ENCODE peak calls at places on chromosomes 11 and 22, in six cellular contexts. One of them, this sample, is unnamed.

GRCh38 chr22:27867114-27867957 is 51.7 kb downstream of the PITPNB start:
- DNase-seq in fibroblast of pulmonary artery: peak
- DNase-seq in stimulated activated CD4-positive, alpha-beta T cell treated with anti-CD3 and anti-CD28 coated beads, Interleukin-4, amount 100 ng/mL, for 24 hours: peak
- DNase-seq in left ventricle myocardium inferior: no peak
- DNase-seq in RWPE1: no peak
- DNase-seq in activated T-helper 9 cell treated with anti-CD3 and anti-CD28 coated beads, Interleukin-2, amount 50 U/mL, for 16 hours: no peak
- DNase-seq in this sample: no peak

GRCh38 chr11:124174001-124174400 is 9.1 kb upstream of the OR10D3 start:
- DNase-seq in fibroblast of pulmonary artery: peak
- DNase-seq in stimulated activated CD4-positive, alpha-beta T cell treated with anti-CD3 and anti-CD28 coated beads, Interleukin-4, amount 100 ng/mL, for 24 hours: no peak
- DNase-seq in left ventricle myocardium inferior: no peak
- DNase-seq in RWPE1: peak
- DNase-seq in activated T-helper 9 cell treated with anti-CD3 and anti-CD28 coated beads, Interleukin-2, amount 50 U/mL, for 16 hours: no peak
- DNase-seq in this sample: no peak

GRCh38 chr11:110336054-110336453 is 39.6 kb upstream of the RDX start:
- DNase-seq in fibroblast of pulmonary artery: no peak
- DNase-seq in stimulated activated CD4-positive, alpha-beta T cell treated with anti-CD3 and anti-CD28 coated beads, Interleukin-4, amount 100 ng/mL, for 24 hours: no peak
- DNase-seq in left ventricle myocardium inferior: no peak
- DNase-seq in RWPE1: no peak
- DNase-seq in activated T-helper 9 cell treated with anti-CD3 and anti-CD28 coated beads, Interleukin-2, amount 50 U/mL, for 16 hours: no peak
- DNase-seq in this sample: no peak

GRCh38 chr22:50184004-50184461 is 1.7 kb upstream of the TRABD start:
- DNase-seq in fibroblast of pulmonary artery: peak
- DNase-seq in stimulated activated CD4-positive, alpha-beta T cell treated with anti-CD3 and anti-CD28 coated beads, Interleukin-4, amount 100 ng/mL, for 24 hours: no peak
- DNase-seq in left ventricle myocardium inferior: peak
- DNase-seq in RWPE1: no peak
- DNase-seq in activated T-helper 9 cell treated with anti-CD3 and anti-CD28 coated beads, Interleukin-2, amount 50 U/mL, for 16 hours: no peak
- DNase-seq in this sample: peak

GRCh38 chr22:47550524-47551437 is 788.3 kb downstream of the TBC1D22A start:
- DNase-seq in fibroblast of pulmonary artery: no peak
- DNase-seq in stimulated activated CD4-positive, alpha-beta T cell treated with anti-CD3 and anti-CD28 coated beads, Interleukin-4, amount 100 ng/mL, for 24 hours: no peak
- DNase-seq in left ventricle myocardium inferior: no peak
- DNase-seq in RWPE1: no peak
- DNase-seq in activated T-helper 9 cell treated with anti-CD3 and anti-CD28 coated beads, Interleukin-2, amount 50 U/mL, for 16 hours: no peak
- DNase-seq in this sample: no peak

GRCh38 chr11:73236205-73236765 is 18.2 kb downstream of the P2RY2 start:
- DNase-seq in fibroblast of pulmonary artery: no peak
- DNase-seq in stimulated activated CD4-positive, alpha-beta T cell treated with anti-CD3 and anti-CD28 coated beads, Interleukin-4, amount 100 ng/mL, for 24 hours: no peak
- DNase-seq in left ventricle myocardium inferior: no peak
- DNase-seq in RWPE1: no peak
- DNase-seq in activated T-helper 9 cell treated with anti-CD3 and anti-CD28 coated beads, Interleukin-2, amount 50 U/mL, for 16 hours: no peak
- DNase-seq in this sample: no peak

GRCh38 chr11:134361661-134362060 is 29.9 kb downstream of the GLB1L2 start:
- DNase-seq in fibroblast of pulmonary artery: no peak
- DNase-seq in stimulated activated CD4-positive, alpha-beta T cell treated with anti-CD3 and anti-CD28 coated beads, Interleukin-4, amount 100 ng/mL, for 24 hours: no peak
- DNase-seq in left ventricle myocardium inferior: no peak
- DNase-seq in RWPE1: no peak
- DNase-seq in activated T-helper 9 cell treated with anti-CD3 and anti-CD28 coated beads, Interleukin-2, amount 50 U/mL, for 16 hours: no peak
- DNase-seq in this sample: no peak

GRCh38 chr22:44147821-44148574 is 32.7 kb upstream of the PARVG start:
- DNase-seq in fibroblast of pulmonary artery: no peak
- DNase-seq in stimulated activated CD4-positive, alpha-beta T cell treated with anti-CD3 and anti-CD28 coated beads, Interleukin-4, amount 100 ng/mL, for 24 hours: no peak
- DNase-seq in left ventricle myocardium inferior: no peak
- DNase-seq in RWPE1: no peak
- DNase-seq in activated T-helper 9 cell treated with anti-CD3 and anti-CD28 coated beads, Interleukin-2, amount 50 U/mL, for 16 hours: no peak
- DNase-seq in this sample: no peak

GRCh38 chr11:34570584-34570983 is 50.3 kb upstream of the EHF start:
- DNase-seq in fibroblast of pulmonary artery: no peak
- DNase-seq in stimulated activated CD4-positive, alpha-beta T cell treated with anti-CD3 and anti-CD28 coated beads, Interleukin-4, amount 100 ng/mL, for 24 hours: no peak
- DNase-seq in left ventricle myocardium inferior: no peak
- DNase-seq in RWPE1: no peak
- DNase-seq in activated T-helper 9 cell treated with anti-CD3 and anti-CD28 coated beads, Interleukin-2, amount 50 U/mL, for 16 hours: no peak
- DNase-seq in this sample: no peak

GRCh38 chr11:67600324-67601029 is 6.3 kb upstream of the NDUFV1 start:
- DNase-seq in fibroblast of pulmonary artery: no peak
- DNase-seq in stimulated activated CD4-positive, alpha-beta T cell treated with anti-CD3 and anti-CD28 coated beads, Interleukin-4, amount 100 ng/mL, for 24 hours: no peak
- DNase-seq in left ventricle myocardium inferior: no peak
- DNase-seq in RWPE1: no peak
- DNase-seq in activated T-helper 9 cell treated with anti-CD3 and anti-CD28 coated beads, Interleukin-2, amount 50 U/mL, for 16 hours: no peak
- DNase-seq in this sample: no peak

GRCh38 chr11:11468919-11469318 is 115.9 kb upstream of the CSNK2A3 start:
- DNase-seq in fibroblast of pulmonary artery: no peak
- DNase-seq in stimulated activated CD4-positive, alpha-beta T cell treated with anti-CD3 and anti-CD28 coated beads, Interleukin-4, amount 100 ng/mL, for 24 hours: no peak
- DNase-seq in left ventricle myocardium inferior: no peak
- DNase-seq in RWPE1: no peak
- DNase-seq in activated T-helper 9 cell treated with anti-CD3 and anti-CD28 coated beads, Interleukin-2, amount 50 U/mL, for 16 hours: no peak
- DNase-seq in this sample: no peak

GRCh38 chr22:46613606-46613997 is 6.6 kb upstream of the GRAMD4 start:
- DNase-seq in fibroblast of pulmonary artery: no peak
- DNase-seq in stimulated activated CD4-positive, alpha-beta T cell treated with anti-CD3 and anti-CD28 coated beads, Interleukin-4, amount 100 ng/mL, for 24 hours: peak
- DNase-seq in left ventricle myocardium inferior: no peak
- DNase-seq in RWPE1: no peak
- DNase-seq in activated T-helper 9 cell treated with anti-CD3 and anti-CD28 coated beads, Interleukin-2, amount 50 U/mL, for 16 hours: no peak
- DNase-seq in this sample: no peak

GRCh38 chr11:22711880-22712279 is 45.5 kb downstream of the GAS2 start:
- DNase-seq in fibroblast of pulmonary artery: peak
- DNase-seq in stimulated activated CD4-positive, alpha-beta T cell treated with anti-CD3 and anti-CD28 coated beads, Interleukin-4, amount 100 ng/mL, for 24 hours: no peak
- DNase-seq in left ventricle myocardium inferior: peak
- DNase-seq in RWPE1: no peak
- DNase-seq in activated T-helper 9 cell treated with anti-CD3 and anti-CD28 coated beads, Interleukin-2, amount 50 U/mL, for 16 hours: no peak
- DNase-seq in this sample: peak

GRCh38 chr22:17131686-17132085 is 10.5 kb upstream of the TMEM121B start:
- DNase-seq in fibroblast of pulmonary artery: no peak
- DNase-seq in stimulated activated CD4-positive, alpha-beta T cell treated with anti-CD3 and anti-CD28 coated beads, Interleukin-4, amount 100 ng/mL, for 24 hours: no peak
- DNase-seq in left ventricle myocardium inferior: no peak
- DNase-seq in RWPE1: no peak
- DNase-seq in activated T-helper 9 cell treated with anti-CD3 and anti-CD28 coated beads, Interleukin-2, amount 50 U/mL, for 16 hours: no peak
- DNase-seq in this sample: no peak

GRCh38 chr11:14336507-14337503 is 22.2 kb downstream of the RRAS2 start:
- DNase-seq in fibroblast of pulmonary artery: peak
- DNase-seq in stimulated activated CD4-positive, alpha-beta T cell treated with anti-CD3 and anti-CD28 coated beads, Interleukin-4, amount 100 ng/mL, for 24 hours: peak
- DNase-seq in left ventricle myocardium inferior: no peak
- DNase-seq in RWPE1: peak
- DNase-seq in activated T-helper 9 cell treated with anti-CD3 and anti-CD28 coated beads, Interleukin-2, amount 50 U/mL, for 16 hours: no peak
- DNase-seq in this sample: no peak

GRCh38 chr11:111982019-111982464 is 43.2 kb upstream of the DLAT start:
- DNase-seq in fibroblast of pulmonary artery: peak
- DNase-seq in stimulated activated CD4-positive, alpha-beta T cell treated with anti-CD3 and anti-CD28 coated beads, Interleukin-4, amount 100 ng/mL, for 24 hours: peak
- DNase-seq in left ventricle myocardium inferior: no peak
- DNase-seq in RWPE1: peak
- DNase-seq in activated T-helper 9 cell treated with anti-CD3 and anti-CD28 coated beads, Interleukin-2, amount 50 U/mL, for 16 hours: peak
- DNase-seq in this sample: peak

GRCh38 chr11:34052608-34053160 is 1.2 kb downstream of the CAPRIN1 start:
- DNase-seq in fibroblast of pulmonary artery: no peak
- DNase-seq in stimulated activated CD4-positive, alpha-beta T cell treated with anti-CD3 and anti-CD28 coated beads, Interleukin-4, amount 100 ng/mL, for 24 hours: peak
- DNase-seq in left ventricle myocardium inferior: peak
- DNase-seq in RWPE1: peak
- DNase-seq in activated T-helper 9 cell treated with anti-CD3 and anti-CD28 coated beads, Interleukin-2, amount 50 U/mL, for 16 hours: peak
- DNase-seq in this sample: peak

GRCh38 chr11:120064341-120064740 is 73.6 kb downstream of the TRIM29 start:
- DNase-seq in fibroblast of pulmonary artery: no peak
- DNase-seq in stimulated activated CD4-positive, alpha-beta T cell treated with anti-CD3 and anti-CD28 coated beads, Interleukin-4, amount 100 ng/mL, for 24 hours: no peak
- DNase-seq in left ventricle myocardium inferior: no peak
- DNase-seq in RWPE1: no peak
- DNase-seq in activated T-helper 9 cell treated with anti-CD3 and anti-CD28 coated beads, Interleukin-2, amount 50 U/mL, for 16 hours: no peak
- DNase-seq in this sample: no peak

GRCh38 chr11:75469785-75470405 is 36.9 kb upstream of the KLHL35 start:
- DNase-seq in fibroblast of pulmonary artery: no peak
- DNase-seq in stimulated activated CD4-positive, alpha-beta T cell treated with anti-CD3 and anti-CD28 coated beads, Interleukin-4, amount 100 ng/mL, for 24 hours: no peak
- DNase-seq in left ventricle myocardium inferior: no peak
- DNase-seq in RWPE1: no peak
- DNase-seq in activated T-helper 9 cell treated with anti-CD3 and anti-CD28 coated beads, Interleukin-2, amount 50 U/mL, for 16 hours: no peak
- DNase-seq in this sample: no peak

GRCh38 chr11:111120691-111121090 is 124.8 kb upstream of the POU2AF2 start:
- DNase-seq in fibroblast of pulmonary artery: no peak
- DNase-seq in stimulated activated CD4-positive, alpha-beta T cell treated with anti-CD3 and anti-CD28 coated beads, Interleukin-4, amount 100 ng/mL, for 24 hours: no peak
- DNase-seq in left ventricle myocardium inferior: no peak
- DNase-seq in RWPE1: no peak
- DNase-seq in activated T-helper 9 cell treated with anti-CD3 and anti-CD28 coated beads, Interleukin-2, amount 50 U/mL, for 16 hours: no peak
- DNase-seq in this sample: no peak

GRCh38 chr11:65766535-65766934 is 14.2 kb downstream of the AP5B1 start:
- DNase-seq in fibroblast of pulmonary artery: no peak
- DNase-seq in stimulated activated CD4-positive, alpha-beta T cell treated with anti-CD3 and anti-CD28 coated beads, Interleukin-4, amount 100 ng/mL, for 24 hours: no peak
- DNase-seq in left ventricle myocardium inferior: no peak
- DNase-seq in RWPE1: no peak
- DNase-seq in activated T-helper 9 cell treated with anti-CD3 and anti-CD28 coated beads, Interleukin-2, amount 50 U/mL, for 16 hours: no peak
- DNase-seq in this sample: no peak

GRCh38 chr11:75293903-75294302 is 53.3 kb downstream of the TPBGL start:
- DNase-seq in fibroblast of pulmonary artery: no peak
- DNase-seq in stimulated activated CD4-positive, alpha-beta T cell treated with anti-CD3 and anti-CD28 coated beads, Interleukin-4, amount 100 ng/mL, for 24 hours: no peak
- DNase-seq in left ventricle myocardium inferior: no peak
- DNase-seq in RWPE1: peak
- DNase-seq in activated T-helper 9 cell treated with anti-CD3 and anti-CD28 coated beads, Interleukin-2, amount 50 U/mL, for 16 hours: no peak
- DNase-seq in this sample: no peak

GRCh38 chr11:118870396-118871343 is 13.0 kb upstream of the CXCR5 start:
- DNase-seq in fibroblast of pulmonary artery: peak
- DNase-seq in stimulated activated CD4-positive, alpha-beta T cell treated with anti-CD3 and anti-CD28 coated beads, Interleukin-4, amount 100 ng/mL, for 24 hours: no peak
- DNase-seq in left ventricle myocardium inferior: peak
- DNase-seq in RWPE1: no peak
- DNase-seq in activated T-helper 9 cell treated with anti-CD3 and anti-CD28 coated beads, Interleukin-2, amount 50 U/mL, for 16 hours: no peak
- DNase-seq in this sample: no peak

GRCh38 chr11:17164361-17165246 is 43.2 kb downstream of the PIK3C2A start:
- DNase-seq in fibroblast of pulmonary artery: no peak
- DNase-seq in stimulated activated CD4-positive, alpha-beta T cell treated with anti-CD3 and anti-CD28 coated beads, Interleukin-4, amount 100 ng/mL, for 24 hours: no peak
- DNase-seq in left ventricle myocardium inferior: no peak
- DNase-seq in RWPE1: peak
- DNase-seq in activated T-helper 9 cell treated with anti-CD3 and anti-CD28 coated beads, Interleukin-2, amount 50 U/mL, for 16 hours: no peak
- DNase-seq in this sample: no peak

GRCh38 chr11:75773595-75774353 is 5.2 kb downstream of the DGAT2 start:
- DNase-seq in fibroblast of pulmonary artery: no peak
- DNase-seq in stimulated activated CD4-positive, alpha-beta T cell treated with anti-CD3 and anti-CD28 coated beads, Interleukin-4, amount 100 ng/mL, for 24 hours: no peak
- DNase-seq in left ventricle myocardium inferior: no peak
- DNase-seq in RWPE1: no peak
- DNase-seq in activated T-helper 9 cell treated with anti-CD3 and anti-CD28 coated beads, Interleukin-2, amount 50 U/mL, for 16 hours: no peak
- DNase-seq in this sample: no peak

GRCh38 chr22:48342016-48342415 is 1485.7 kb downstream of the BRD1 start:
- DNase-seq in fibroblast of pulmonary artery: no peak
- DNase-seq in stimulated activated CD4-positive, alpha-beta T cell treated with anti-CD3 and anti-CD28 coated beads, Interleukin-4, amount 100 ng/mL, for 24 hours: no peak
- DNase-seq in left ventricle myocardium inferior: no peak
- DNase-seq in RWPE1: no peak
- DNase-seq in activated T-helper 9 cell treated with anti-CD3 and anti-CD28 coated beads, Interleukin-2, amount 50 U/mL, for 16 hours: no peak
- DNase-seq in this sample: no peak

GRCh38 chr22:46537946-46538815 is 761 bp upstream of the CELSR1 start:
- DNase-seq in fibroblast of pulmonary artery: peak
- DNase-seq in stimulated activated CD4-positive, alpha-beta T cell treated with anti-CD3 and anti-CD28 coated beads, Interleukin-4, amount 100 ng/mL, for 24 hours: no peak
- DNase-seq in left ventricle myocardium inferior: peak
- DNase-seq in RWPE1: no peak
- DNase-seq in activated T-helper 9 cell treated with anti-CD3 and anti-CD28 coated beads, Interleukin-2, amount 50 U/mL, for 16 hours: no peak
- DNase-seq in this sample: no peak

GRCh38 chr11:73177380-73178091 is 35.4 kb upstream of the FCHSD2 start:
- DNase-seq in fibroblast of pulmonary artery: peak
- DNase-seq in stimulated activated CD4-positive, alpha-beta T cell treated with anti-CD3 and anti-CD28 coated beads, Interleukin-4, amount 100 ng/mL, for 24 hours: no peak
- DNase-seq in left ventricle myocardium inferior: peak
- DNase-seq in RWPE1: no peak
- DNase-seq in activated T-helper 9 cell treated with anti-CD3 and anti-CD28 coated beads, Interleukin-2, amount 50 U/mL, for 16 hours: no peak
- DNase-seq in this sample: no peak

GRCh38 chr11:56700242-56700918 is 1.5 kb downstream of the OR9G1 start:
- DNase-seq in fibroblast of pulmonary artery: no peak
- DNase-seq in stimulated activated CD4-positive, alpha-beta T cell treated with anti-CD3 and anti-CD28 coated beads, Interleukin-4, amount 100 ng/mL, for 24 hours: no peak
- DNase-seq in left ventricle myocardium inferior: no peak
- DNase-seq in RWPE1: no peak
- DNase-seq in activated T-helper 9 cell treated with anti-CD3 and anti-CD28 coated beads, Interleukin-2, amount 50 U/mL, for 16 hours: no peak
- DNase-seq in this sample: no peak

GRCh38 chr22:28008649-28009048 is 89.6 kb upstream of the PITPNB start:
- DNase-seq in fibroblast of pulmonary artery: no peak
- DNase-seq in stimulated activated CD4-positive, alpha-beta T cell treated with anti-CD3 and anti-CD28 coated beads, Interleukin-4, amount 100 ng/mL, for 24 hours: no peak
- DNase-seq in left ventricle myocardium inferior: no peak
- DNase-seq in RWPE1: no peak
- DNase-seq in activated T-helper 9 cell treated with anti-CD3 and anti-CD28 coated beads, Interleukin-2, amount 50 U/mL, for 16 hours: no peak
- DNase-seq in this sample: no peak

GRCh38 chr22:29202231-29203192 is 3.2 kb upstream of the EMID1 start:
- DNase-seq in fibroblast of pulmonary artery: peak
- DNase-seq in stimulated activated CD4-positive, alpha-beta T cell treated with anti-CD3 and anti-CD28 coated beads, Interleukin-4, amount 100 ng/mL, for 24 hours: peak
- DNase-seq in left ventricle myocardium inferior: peak
- DNase-seq in RWPE1: no peak
- DNase-seq in activated T-helper 9 cell treated with anti-CD3 and anti-CD28 coated beads, Interleukin-2, amount 50 U/mL, for 16 hours: peak
- DNase-seq in this sample: peak

GRCh38 chr11:16986434-16987204 is 27.6 kb downstream of the PLEKHA7 start:
- DNase-seq in fibroblast of pulmonary artery: no peak
- DNase-seq in stimulated activated CD4-positive, alpha-beta T cell treated with anti-CD3 and anti-CD28 coated beads, Interleukin-4, amount 100 ng/mL, for 24 hours: peak
- DNase-seq in left ventricle myocardium inferior: no peak
- DNase-seq in RWPE1: no peak
- DNase-seq in activated T-helper 9 cell treated with anti-CD3 and anti-CD28 coated beads, Interleukin-2, amount 50 U/mL, for 16 hours: peak
- DNase-seq in this sample: peak

GRCh38 chr11:94574193-94574961 is 7.2 kb downstream of the PIWIL4 start:
- DNase-seq in fibroblast of pulmonary artery: peak
- DNase-seq in stimulated activated CD4-positive, alpha-beta T cell treated with anti-CD3 and anti-CD28 coated beads, Interleukin-4, amount 100 ng/mL, for 24 hours: no peak
- DNase-seq in left ventricle myocardium inferior: no peak
- DNase-seq in RWPE1: no peak
- DNase-seq in activated T-helper 9 cell treated with anti-CD3 and anti-CD28 coated beads, Interleukin-2, amount 50 U/mL, for 16 hours: no peak
- DNase-seq in this sample: no peak

This sample was measured in left colon.